ENCODE peak calls at places on chromosomes 6 and 20, in five cellular contexts. One of them, this sample, is unnamed.

GRCh38 chr20:23143098-23143497 is 57.0 kb upstream of the CD93 start:
- DNase-seq in brain microvascular endothelial cell: peak
- DNase-seq in A549: peak
- DNase-seq in Peyer's patch: no peak
- DNase-seq in activated CD4-positive, alpha-beta T cell treated with anti-CD3 and anti-CD28 coated beads for 36 hours: peak
- DNase-seq in this sample: no peak

GRCh38 chr6:161486326-161486725 is 212.5 kb upstream of the AGPAT4 start:
- DNase-seq in brain microvascular endothelial cell: peak
- DNase-seq in A549: peak
- DNase-seq in Peyer's patch: no peak
- DNase-seq in activated CD4-positive, alpha-beta T cell treated with anti-CD3 and anti-CD28 coated beads for 36 hours: no peak
- DNase-seq in this sample: no peak

GRCh38 chr6:15879372-15880261 is 216.8 kb upstream of the DTNBP1 start:
- DNase-seq in brain microvascular endothelial cell: peak
- DNase-seq in A549: no peak
- DNase-seq in Peyer's patch: peak
- DNase-seq in activated CD4-positive, alpha-beta T cell treated with anti-CD3 and anti-CD28 coated beads for 36 hours: peak
- DNase-seq in this sample: peak

GRCh38 chr6:105459884-105460283 is 57.0 kb upstream of the PREP start:
- DNase-seq in brain microvascular endothelial cell: peak
- DNase-seq in A549: peak
- DNase-seq in Peyer's patch: no peak
- DNase-seq in activated CD4-positive, alpha-beta T cell treated with anti-CD3 and anti-CD28 coated beads for 36 hours: no peak
- DNase-seq in this sample: no peak

GRCh38 chr20:20498081-20498861 is 130.4 kb downstream of the INSM1 start:
- DNase-seq in brain microvascular endothelial cell: no peak
- DNase-seq in A549: no peak
- DNase-seq in Peyer's patch: no peak
- DNase-seq in activated CD4-positive, alpha-beta T cell treated with anti-CD3 and anti-CD28 coated beads for 36 hours: no peak
- DNase-seq in this sample: no peak

GRCh38 chr6:161434331-161434730 is 160.5 kb upstream of the AGPAT4 start:
- DNase-seq in brain microvascular endothelial cell: no peak
- DNase-seq in A549: no peak
- DNase-seq in Peyer's patch: no peak
- DNase-seq in activated CD4-positive, alpha-beta T cell treated with anti-CD3 and anti-CD28 coated beads for 36 hours: no peak
- DNase-seq in this sample: no peak

GRCh38 chr6:54286141-54286540 is 22.1 kb upstream of the TINAG start:
- DNase-seq in brain microvascular endothelial cell: no peak
- DNase-seq in A549: no peak
- DNase-seq in Peyer's patch: no peak
- DNase-seq in activated CD4-positive, alpha-beta T cell treated with anti-CD3 and anti-CD28 coated beads for 36 hours: no peak
- DNase-seq in this sample: no peak

GRCh38 chr6:7673063-7673536 is 52.8 kb upstream of the BMP6 start:
- DNase-seq in brain microvascular endothelial cell: peak
- DNase-seq in A549: peak
- DNase-seq in Peyer's patch: no peak
- DNase-seq in activated CD4-positive, alpha-beta T cell treated with anti-CD3 and anti-CD28 coated beads for 36 hours: peak
- DNase-seq in this sample: no peak

GRCh38 chr6:69265090-69265489 is 531.7 kb downstream of the LMBRD1 start:
- DNase-seq in brain microvascular endothelial cell: no peak
- DNase-seq in A549: no peak
- DNase-seq in Peyer's patch: no peak
- DNase-seq in activated CD4-positive, alpha-beta T cell treated with anti-CD3 and anti-CD28 coated beads for 36 hours: no peak
- DNase-seq in this sample: no peak

GRCh38 chr6:37078814-37079213 is 73.4 kb downstream of the FGD2 start:
- DNase-seq in brain microvascular endothelial cell: no peak
- DNase-seq in A549: no peak
- DNase-seq in Peyer's patch: no peak
- DNase-seq in activated CD4-positive, alpha-beta T cell treated with anti-CD3 and anti-CD28 coated beads for 36 hours: no peak
- DNase-seq in this sample: no peak

GRCh38 chr6:131519670-131520436 is 53.2 kb upstream of the ARG1 start:
- DNase-seq in brain microvascular endothelial cell: peak
- DNase-seq in A549: peak
- DNase-seq in Peyer's patch: no peak
- DNase-seq in activated CD4-positive, alpha-beta T cell treated with anti-CD3 and anti-CD28 coated beads for 36 hours: peak
- DNase-seq in this sample: peak

GRCh38 chr20:35663813-35664543 is 722 bp downstream of the CPNE1 start:
- DNase-seq in brain microvascular endothelial cell: no peak
- DNase-seq in A549: peak
- DNase-seq in Peyer's patch: peak
- DNase-seq in activated CD4-positive, alpha-beta T cell treated with anti-CD3 and anti-CD28 coated beads for 36 hours: peak
- DNase-seq in this sample: no peak

GRCh38 chr6:6599468-6599873 is 11.0 kb downstream of the LY86 start:
- DNase-seq in brain microvascular endothelial cell: no peak
- DNase-seq in A549: no peak
- DNase-seq in Peyer's patch: no peak
- DNase-seq in activated CD4-positive, alpha-beta T cell treated with anti-CD3 and anti-CD28 coated beads for 36 hours: no peak
- DNase-seq in this sample: no peak

GRCh38 chr20:46998497-46999190 is 104.0 kb downstream of the EYA2 start:
- DNase-seq in brain microvascular endothelial cell: no peak
- DNase-seq in A549: no peak
- DNase-seq in Peyer's patch: no peak
- DNase-seq in activated CD4-positive, alpha-beta T cell treated with anti-CD3 and anti-CD28 coated beads for 36 hours: no peak
- DNase-seq in this sample: no peak

GRCh38 chr6:64664480-64664879 is 1028.9 kb downstream of the PHF3 start:
- DNase-seq in brain microvascular endothelial cell: no peak
- DNase-seq in A549: no peak
- DNase-seq in Peyer's patch: no peak
- DNase-seq in activated CD4-positive, alpha-beta T cell treated with anti-CD3 and anti-CD28 coated beads for 36 hours: no peak
- DNase-seq in this sample: no peak

GRCh38 chr6:135289816-135290215 is 108.7 kb downstream of the MYB start:
- DNase-seq in brain microvascular endothelial cell: no peak
- DNase-seq in A549: no peak
- DNase-seq in Peyer's patch: no peak
- DNase-seq in activated CD4-positive, alpha-beta T cell treated with anti-CD3 and anti-CD28 coated beads for 36 hours: no peak
- DNase-seq in this sample: no peak

GRCh38 chr6:108209738-108210137 is 43.9 kb downstream of the NR2E1 start:
- DNase-seq in brain microvascular endothelial cell: no peak
- DNase-seq in A549: no peak
- DNase-seq in Peyer's patch: no peak
- DNase-seq in activated CD4-positive, alpha-beta T cell treated with anti-CD3 and anti-CD28 coated beads for 36 hours: no peak
- DNase-seq in this sample: no peak

GRCh38 chr6:129748212-129748900 is 38.4 kb upstream of the ARHGAP18 start:
- DNase-seq in brain microvascular endothelial cell: peak
- DNase-seq in A549: no peak
- DNase-seq in Peyer's patch: peak
- DNase-seq in activated CD4-positive, alpha-beta T cell treated with anti-CD3 and anti-CD28 coated beads for 36 hours: peak
- DNase-seq in this sample: no peak

GRCh38 chr6:29845405-29846006 is 17.9 kb downstream of the HLA-G start:
- DNase-seq in brain microvascular endothelial cell: no peak
- DNase-seq in A549: peak
- DNase-seq in Peyer's patch: no peak
- DNase-seq in activated CD4-positive, alpha-beta T cell treated with anti-CD3 and anti-CD28 coated beads for 36 hours: peak
- DNase-seq in this sample: no peak

GRCh38 chr6:139981810-139982550 is 607.5 kb upstream of the CITED2 start:
- DNase-seq in brain microvascular endothelial cell: peak
- DNase-seq in A549: peak
- DNase-seq in Peyer's patch: no peak
- DNase-seq in activated CD4-positive, alpha-beta T cell treated with anti-CD3 and anti-CD28 coated beads for 36 hours: no peak
- DNase-seq in this sample: no peak

GRCh38 chr6:146593978-146594377 is 4.8 kb upstream of the ADGB start:
- DNase-seq in brain microvascular endothelial cell: no peak
- DNase-seq in A549: no peak
- DNase-seq in Peyer's patch: no peak
- DNase-seq in activated CD4-positive, alpha-beta T cell treated with anti-CD3 and anti-CD28 coated beads for 36 hours: no peak
- DNase-seq in this sample: no peak

GRCh38 chr6:119594907-119595306 is 245.3 kb upstream of the MAN1A1 start:
- DNase-seq in brain microvascular endothelial cell: no peak
- DNase-seq in A549: no peak
- DNase-seq in Peyer's patch: no peak
- DNase-seq in activated CD4-positive, alpha-beta T cell treated with anti-CD3 and anti-CD28 coated beads for 36 hours: no peak
- DNase-seq in this sample: no peak

GRCh38 chr20:61980647-61981583 is 84.8 kb downstream of the TAF4 start:
- DNase-seq in brain microvascular endothelial cell: peak
- DNase-seq in A549: peak
- DNase-seq in Peyer's patch: peak
- DNase-seq in activated CD4-positive, alpha-beta T cell treated with anti-CD3 and anti-CD28 coated beads for 36 hours: peak
- DNase-seq in this sample: no peak

GRCh38 chr6:57215260-57215659 is 6.8 kb downstream of the RAB23 start:
- DNase-seq in brain microvascular endothelial cell: no peak
- DNase-seq in A549: no peak
- DNase-seq in Peyer's patch: no peak
- DNase-seq in activated CD4-positive, alpha-beta T cell treated with anti-CD3 and anti-CD28 coated beads for 36 hours: no peak
- DNase-seq in this sample: no peak

GRCh38 chr6:96468681-96469224 is 52.9 kb upstream of the UFL1 start:
- DNase-seq in brain microvascular endothelial cell: no peak
- DNase-seq in A549: no peak
- DNase-seq in Peyer's patch: no peak
- DNase-seq in activated CD4-positive, alpha-beta T cell treated with anti-CD3 and anti-CD28 coated beads for 36 hours: no peak
- DNase-seq in this sample: no peak

GRCh38 chr20:6954219-6954618 is 186.7 kb downstream of the BMP2 start:
- DNase-seq in brain microvascular endothelial cell: no peak
- DNase-seq in A549: no peak
- DNase-seq in Peyer's patch: no peak
- DNase-seq in activated CD4-positive, alpha-beta T cell treated with anti-CD3 and anti-CD28 coated beads for 36 hours: no peak
- DNase-seq in this sample: no peak

GRCh38 chr6:73143551-73143950 is 81.7 kb downstream of the KHDC1L start:
- DNase-seq in brain microvascular endothelial cell: no peak
- DNase-seq in A549: no peak
- DNase-seq in Peyer's patch: no peak
- DNase-seq in activated CD4-positive, alpha-beta T cell treated with anti-CD3 and anti-CD28 coated beads for 36 hours: no peak
- DNase-seq in this sample: no peak

GRCh38 chr20:37315293-37316110 is 26.0 kb downstream of the MANBAL start:
- DNase-seq in brain microvascular endothelial cell: peak
- DNase-seq in A549: no peak
- DNase-seq in Peyer's patch: peak
- DNase-seq in activated CD4-positive, alpha-beta T cell treated with anti-CD3 and anti-CD28 coated beads for 36 hours: no peak
- DNase-seq in this sample: no peak

GRCh38 chr6:136158398-136158797 is 91.7 kb downstream of the MTFR2 start:
- DNase-seq in brain microvascular endothelial cell: no peak
- DNase-seq in A549: no peak
- DNase-seq in Peyer's patch: no peak
- DNase-seq in activated CD4-positive, alpha-beta T cell treated with anti-CD3 and anti-CD28 coated beads for 36 hours: no peak
- DNase-seq in this sample: no peak

GRCh38 chr6:25312034-25312620 is 33.0 kb downstream of the CARMIL1 start:
- DNase-seq in brain microvascular endothelial cell: no peak
- DNase-seq in A549: peak
- DNase-seq in Peyer's patch: no peak
- DNase-seq in activated CD4-positive, alpha-beta T cell treated with anti-CD3 and anti-CD28 coated beads for 36 hours: no peak
- DNase-seq in this sample: no peak

GRCh38 chr6:42099340-42100028 is 42.9 kb downstream of the C6orf132 start:
- DNase-seq in brain microvascular endothelial cell: peak
- DNase-seq in A549: no peak
- DNase-seq in Peyer's patch: no peak
- DNase-seq in activated CD4-positive, alpha-beta T cell treated with anti-CD3 and anti-CD28 coated beads for 36 hours: peak
- DNase-seq in this sample: no peak

GRCh38 chr6:137709424-137710281 is 157.4 kb upstream of the TNFAIP3 start:
- DNase-seq in brain microvascular endothelial cell: peak
- DNase-seq in A549: no peak
- DNase-seq in Peyer's patch: no peak
- DNase-seq in activated CD4-positive, alpha-beta T cell treated with anti-CD3 and anti-CD28 coated beads for 36 hours: peak
- DNase-seq in this sample: no peak

GRCh38 chr6:124967444-124967843 is 5.2 kb downstream of the RNF217 start:
- DNase-seq in brain microvascular endothelial cell: no peak
- DNase-seq in A549: no peak
- DNase-seq in Peyer's patch: no peak
- DNase-seq in activated CD4-positive, alpha-beta T cell treated with anti-CD3 and anti-CD28 coated beads for 36 hours: no peak
- DNase-seq in this sample: no peak

GRCh38 chr6:84546427-84546914 is 217.9 kb downstream of the TBX18 start:
- DNase-seq in brain microvascular endothelial cell: no peak
- DNase-seq in A549: no peak
- DNase-seq in Peyer's patch: no peak
- DNase-seq in activated CD4-positive, alpha-beta T cell treated with anti-CD3 and anti-CD28 coated beads for 36 hours: no peak
- DNase-seq in this sample: no peak

GRCh38 chr20:7924692-7925091 is 15.6 kb downstream of the HAO1 start:
- DNase-seq in brain microvascular endothelial cell: peak
- DNase-seq in A549: no peak
- DNase-seq in Peyer's patch: no peak
- DNase-seq in activated CD4-positive, alpha-beta T cell treated with anti-CD3 and anti-CD28 coated beads for 36 hours: no peak
- DNase-seq in this sample: no peak